ENCODE peak calls at places on chromosomes 3 and 15, in six cellular contexts. U is kidney tubule cell; Y is GM20000; I is activated naive CD8-positive, alpha-beta T cell treated with anti-CD3 and anti-CD28 coated beads, Interleukin-2, amount 50 U/mL, for 16 hours; K is K562; T is EH. R is an unnamed sample.

GRCh38 chr3:20245781-20246180 is 59.8 kb upstream of the SGO1 start:
- DNase-seq in Y (no peak), K (no peak), U (no peak), I (no peak), T (no peak), R (no peak)

GRCh38 chr3:183503738-183504137 is 51.8 kb downstream of the KLHL6 start:
- DNase-seq in I (no peak), U (no peak), T (no peak), K (no peak), Y (no peak), R (no peak)

GRCh38 chr3:151135548-151136337 is 50.3 kb downstream of the MED12L start:
- DNase-seq in I (no peak), T (no peak), K (peak), Y (no peak), U (no peak), R (no peak)

GRCh38 chr3:117645561-117646242 is 936.1 kb downstream of the TUSC7 start:
- DNase-seq in K (no peak), I (no peak), Y (no peak), T (peak), U (peak), R (no peak)

GRCh38 chr15:51780636-51781035 is 29.2 kb downstream of the TMOD2 start:
- DNase-seq in U (no peak), Y (no peak), T (no peak), I (no peak), K (no peak), R (no peak)

GRCh38 chr3:97232635-97233034 is 418.2 kb downstream of the EPHA6 start:
- DNase-seq in Y (no peak), K (no peak), T (no peak), I (no peak), U (peak), R (no peak)

GRCh38 chr3:186461141-186461540 is 83.0 kb downstream of the CRYGS start:
- DNase-seq in Y (no peak), K (peak), T (peak), I (no peak), U (peak), R (no peak)

GRCh38 chr3:159265705-159266104 is 463.9 kb downstream of the MFSD1 start:
- DNase-seq in U (no peak), T (peak), K (no peak), I (no peak), Y (no peak), R (no peak)

GRCh38 chr3:17233398-17233800 is 348.6 kb downstream of the PLCL2 start:
- DNase-seq in U (peak), I (peak), K (peak), Y (peak), T (peak), R (peak)

GRCh38 chr3:16885948-16886683 is 1.4 kb downstream of the PLCL2 start:
- DNase-seq in U (no peak), T (peak), K (no peak), I (no peak), Y (no peak), R (no peak)

GRCh38 chr3:194852836-194853508 is 167.3 kb downstream of the FAM43A start:
- DNase-seq in U (no peak), I (no peak), T (no peak), K (no peak), Y (no peak), R (no peak)

GRCh38 chr15:27179789-27180188 is 208.8 kb downstream of the GABRG3 start:
- DNase-seq in U (no peak), T (no peak), Y (no peak), K (peak), I (no peak), R (no peak)

GRCh38 chr3:44030690-44031344 is 210.9 kb upstream of the TOPAZ1 start:
- DNase-seq in T (peak), Y (no peak), U (peak), I (no peak), K (no peak), R (no peak)

GRCh38 chr3:25485673-25486072 is 57.6 kb downstream of the RARB start:
- DNase-seq in K (no peak), I (no peak), U (no peak), T (no peak), Y (no peak), R (no peak)

GRCh38 chr15:37764733-37765191 is 169.7 kb upstream of the TMCO5A start:
- DNase-seq in K (peak), Y (peak), T (peak), U (peak), I (no peak), R (no peak)

GRCh38 chr3:164196477-164196876 is 881.8 kb downstream of the SI start:
- DNase-seq in K (no peak), T (no peak), U (no peak), Y (no peak), I (no peak), R (no peak)

GRCh38 chr3:23602895-23603443 is 202.8 kb upstream of the UBE2E1 start:
- DNase-seq in U (no peak), Y (no peak), I (no peak), K (no peak), T (no peak), R (no peak)

GRCh38 chr3:139151530-139151929 is 106.8 kb upstream of the PRR23C start:
- DNase-seq in Y (no peak), I (no peak), U (no peak), K (no peak), T (no peak), R (no peak)

GRCh38 chr15:70167155-70167554 is 69.4 kb upstream of the TLE3 start:
- DNase-seq in I (no peak), Y (no peak), U (no peak), T (no peak), K (no peak), R (no peak)

GRCh38 chr3:187454416-187454815 is 86.2 kb downstream of the RTP4 start:
- DNase-seq in T (peak), K (no peak), Y (no peak), U (no peak), I (no peak), R (no peak)

GRCh38 chr3:177300039-177300833 is 103.0 kb upstream of the TBL1XR1 start:
- DNase-seq in I (no peak), U (peak), T (peak), K (peak), Y (no peak), R (no peak)

GRCh38 chr3:159859836-159860235 is 128.8 kb upstream of the IL12A start:
- DNase-seq in T (no peak), I (no peak), K (no peak), Y (no peak), U (no peak), R (no peak)

GRCh38 chr15:98740963-98741362 is 92.6 kb downstream of the IGF1R start:
- DNase-seq in U (no peak), K (no peak), I (no peak), T (no peak), Y (no peak), R (no peak)

GRCh38 chr3:61665121-61665520 is 103.8 kb downstream of the PTPRG start:
- DNase-seq in U (no peak), K (no peak), I (no peak), T (no peak), Y (no peak), R (no peak)

R was measured in GM13976.